ENCODE peak calls at places on chromosome 4, in seven cellular contexts. Z is IMR-90, O is dorsolateral prefrontal cortex, I is left lung, R is sigmoid colon, U is cardiac fibroblast, E is PC-3. Q is an unnamed sample.

GRCh38 chr4:98828801-98829200 is 100.1 kb downstream of the EIF4E start:
- DNase-seq in Z (no peak), O (no peak), I (no peak), R (no peak), U (peak; percentile 8), E (peak; percentile 76), Q (no peak)

GRCh38 chr4:136395212-136395722 is 1137.0 kb downstream of the PCDH18 start:
- DNase-seq in Z (no peak), O (no peak), I (peak; percentile 76), R (no peak), U (no peak), E (no peak), Q (no peak)

GRCh38 chr4:66814277-66814676 is 731.0 kb downstream of the CENPC start:
- DNase-seq in Z (no peak), O (no peak), I (no peak), R (no peak), U (no peak), E (no peak), Q (no peak)

GRCh38 chr4:71711044-71711984 is 72.6 kb downstream of the GC start:
- DNase-seq in Z (no peak), O (no peak), I (no peak), R (no peak), U (no peak), E (no peak), Q (no peak)

GRCh38 chr4:15649914-15650545 is 5.1 kb downstream of the FBXL5 start:
- DNase-seq in Z (peak; percentile 63), O (no peak), I (no peak), R (no peak), U (peak; percentile 72), E (peak; percentile 62), Q (no peak)

GRCh38 chr4:139950568-139950967 is 203.4 kb downstream of the MAML3 start:
- DNase-seq in Z (no peak), O (no peak), I (no peak), R (no peak), U (peak; percentile 39), E (no peak), Q (no peak)

GRCh38 chr4:40194602-40195161 is 2.1 kb upstream of the RHOH start:
- DNase-seq in Z (peak; percentile 45), O (no peak), I (no peak), R (no peak), U (no peak), E (no peak), Q (no peak)

GRCh38 chr4:105061136-105061696 is 85.5 kb upstream of the TET2 start:
- DNase-seq in Z (peak; percentile 5), O (no peak), I (no peak), R (no peak), U (peak; percentile 59), E (peak; percentile 85), Q (no peak)

GRCh38 chr4:104879367-104879766 is 267.3 kb upstream of the TET2 start:
- DNase-seq in Z (no peak), O (no peak), I (no peak), R (no peak), U (no peak), E (peak; percentile 59), Q (no peak)

GRCh38 chr4:121155893-121156292 is 8.2 kb downstream of the TNIP3 start:
- DNase-seq in Z (peak; percentile 94), O (no peak), I (no peak), R (no peak), U (peak; percentile 95), E (peak; percentile 64), Q (no peak)

GRCh38 chr4:155299103-155299502 is 77.7 kb downstream of the MAP9 start:
- DNase-seq in Z (no peak), O (no peak), I (no peak), R (no peak), U (no peak), E (no peak), Q (no peak)

GRCh38 chr4:147479817-147480216 is 1.1 kb upstream of the EDNRA start:
- DNase-seq in Z (peak; percentile 47), O (no peak), I (no peak), R (no peak), U (peak; percentile 96), E (no peak), Q (no peak)

GRCh38 chr4:28177641-28178040 is 1317.0 kb downstream of the STIM2 start:
- DNase-seq in Z (no peak), O (no peak), I (no peak), R (no peak), U (no peak), E (no peak), Q (no peak)

GRCh38 chr4:147312376-147313046 is 168.4 kb upstream of the EDNRA start:
- DNase-seq in Z (peak; percentile 81), O (no peak), I (no peak), R (no peak), U (no peak), E (peak; percentile 35), Q (no peak)

GRCh38 chr4:27666943-27667342 is 806.3 kb downstream of the STIM2 start:
- DNase-seq in Z (no peak), O (no peak), I (no peak), R (no peak), U (no peak), E (peak; percentile 39), Q (no peak)

GRCh38 chr4:123750044-123750443 is 353.4 kb downstream of the SPRY1 start:
- DNase-seq in Z (no peak), O (no peak), I (no peak), R (no peak), U (peak; percentile 21), E (peak; percentile 20), Q (no peak)

GRCh38 chr4:177964693-177965168 is 522.5 kb upstream of the AGA start:
- DNase-seq in Z (peak; percentile 51), O (no peak), I (no peak), R (no peak), U (no peak), E (peak; percentile 61), Q (no peak)

GRCh38 chr4:5158391-5158770 is 107.1 kb downstream of the STK32B start:
- DNase-seq in Z (no peak), O (no peak), I (no peak), R (no peak), U (no peak), E (peak; percentile 26), Q (no peak)

GRCh38 chr4:91070736-91071135 is 943.5 kb downstream of the CCSER1 start:
- DNase-seq in Z (no peak), O (no peak), I (no peak), R (no peak), U (no peak), E (no peak), Q (no peak)

GRCh38 chr4:91064157-91064853 is 937.1 kb downstream of the CCSER1 start:
- DNase-seq in Z (no peak), O (no peak), I (no peak), R (no peak), U (no peak), E (peak; percentile 7), Q (peak; percentile 68)

GRCh38 chr4:91065117-91065516 is 937.9 kb downstream of the CCSER1 start:
- DNase-seq in Z (no peak), O (no peak), I (no peak), R (no peak), U (no peak), E (no peak), Q (no peak)
- TF ChIP-seq CTCF in Z (no peak), O (no peak), I (no peak), R (no peak), U (no peak), E (no peak), Q (no peak)

DNA sequence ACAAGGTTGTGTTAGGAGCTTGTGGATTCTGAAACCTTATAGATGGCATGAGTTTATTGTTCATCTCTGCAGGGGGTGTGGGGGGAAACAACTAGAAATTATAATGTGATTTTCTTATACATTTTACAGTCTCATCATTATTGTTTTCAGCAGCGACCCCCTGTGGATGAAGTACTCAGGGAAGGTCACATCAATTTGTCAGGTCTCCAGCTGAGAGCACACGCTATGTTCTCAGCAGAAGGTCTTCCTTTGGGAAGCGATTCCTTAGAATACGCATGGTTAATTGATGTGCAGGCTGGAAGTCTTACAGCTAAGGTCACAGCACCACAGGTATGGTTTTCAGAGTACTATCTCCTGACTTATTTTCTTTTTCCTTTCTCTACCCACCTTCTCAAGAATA is 72.2 kb downstream of the BLTP1 start:
- DNase-seq in Z (peak; percentile 22), O (no peak), I (no peak), R (no peak), U (peak; percentile 33), E (peak; percentile 34), Q (no peak)
- TF ChIP-seq CTCF in Z (peak; percentile 45), O (no peak), I (no peak), R (no peak), U (peak; percentile 35), E (peak; percentile 58), Q (peak; percentile 33)

GRCh38 chr4:42148453-42148852 is 4.0 kb downstream of the BEND4 start:
- DNase-seq in Z (no peak), O (no peak), I (no peak), R (no peak), U (no peak), E (no peak), Q (no peak)

GRCh38 chr4:42151568-42152506 is 618 bp downstream of the BEND4 start:
- DNase-seq in Z (no peak), O (no peak), I (peak; percentile 79), R (no peak), U (no peak), E (no peak), Q (no peak)

GRCh38 chr4:42149004-42149403 is 3.5 kb downstream of the BEND4 start:
- DNase-seq in Z (no peak), O (no peak), I (no peak), R (no peak), U (no peak), E (no peak), Q (no peak)

GRCh38 chr4:42150653-42151567 is 1.5 kb downstream of the BEND4 start:
- DNase-seq in Z (no peak), O (no peak), I (peak; percentile 81), R (no peak), U (no peak), E (no peak), Q (no peak)

GRCh38 chr4:42152507-42153504 is at the start of gene BEND4:
- DNase-seq in Z (no peak), O (no peak), I (no peak), R (no peak), U (no peak), E (no peak), Q (no peak)
- TF ChIP-seq CTCF in Z (no peak), O (no peak), I (no peak), R (no peak), U (no peak), E (no peak), Q (no peak)

GRCh38 chr4:112897548-112897947 is 151.9 kb upstream of the ANK2 start:
- DNase-seq in Z (no peak), O (no peak), I (no peak), R (no peak), U (no peak), E (peak; percentile 6), Q (no peak)
- TF ChIP-seq CTCF in Z (no peak), O (no peak), I (no peak), R (no peak), U (no peak), E (no peak), Q (peak; percentile 40)

GRCh38 chr4:163191999-163192398 is 25.3 kb upstream of the NAF1 start:
- DNase-seq in Z (peak; percentile 39), O (no peak), I (no peak), R (no peak), U (peak; percentile 35), E (peak; percentile 8), Q (no peak)
- TF ChIP-seq CTCF in Z (peak; percentile 72), O (no peak), I (no peak), R (no peak), U (peak; percentile 30), E (peak; percentile 46), Q (no peak)